ENCODE peak calls at places on chromosomes 13 and 19, in seven cellular contexts. U, V, E, O, F, D and P are unnamed samples.

GRCh38 chr19:50794778-50795664 is 4.8 kb downstream of the ACP4 start:
- DNase-seq in D (peak; percentile 67), E (no peak), V (no peak), O (no peak), U (peak; percentile 59), F (no peak), P (no peak)

GRCh38 chr13:45749026-45749759 is 47.1 kb downstream of the CBY2 start:
- DNase-seq in O (no peak), D (no peak), V (no peak), U (no peak), F (no peak), E (no peak), P (no peak)

GRCh38 chr13:31968473-31968872 is 63.1 kb upstream of the FRY start:
- DNase-seq in U (no peak), F (no peak), D (no peak), O (no peak), E (no peak), V (no peak), P (no peak)

GRCh38 chr19:34096020-34096915 is 76.0 kb upstream of the LSM14A start:
- DNase-seq in E (no peak), U (peak; percentile 44), O (no peak), F (no peak), V (no peak), D (peak; percentile 79), P (no peak)

GRCh38 chr13:48873598-48873997 is 102.1 kb upstream of the FNDC3A start:
- DNase-seq in O (no peak), V (no peak), F (no peak), E (no peak), D (peak; percentile 4), U (no peak), P (no peak)

GRCh38 chr13:67650471-67650870 is 420.3 kb upstream of the PCDH9 start:
- DNase-seq in D (no peak), F (no peak), V (no peak), E (no peak), O (no peak), U (no peak), P (no peak)

GRCh38 chr19:5954293-5954692 is 23.6 kb downstream of the RANBP3 start:
- DNase-seq in E (no peak), F (no peak), V (no peak), U (no peak), D (no peak), O (no peak), P (no peak)

GRCh38 chr13:25525884-25526283 is 154.1 kb downstream of the ATP8A2 start:
- DNase-seq in O (no peak), U (no peak), E (no peak), V (no peak), F (no peak), D (no peak), P (no peak)

GRCh38 chr13:43664700-43665191 is 122.0 kb downstream of the ENOX1 start:
- DNase-seq in V (no peak), O (peak; percentile 41), F (no peak), E (no peak), U (no peak), D (peak; percentile 4), P (no peak)

GRCh38 chr13:40780822-40781401 is 8.5 kb upstream of the SLC25A15 start:
- DNase-seq in O (no peak), E (no peak), U (peak; percentile 20), D (peak; percentile 33), V (no peak), F (no peak), P (no peak)

GRCh38 chr13:94704347-94705080 is 7.8 kb downstream of the SOX21 start:
- DNase-seq in V (no peak), O (no peak), E (no peak), D (no peak), F (no peak), U (no peak), P (no peak)

GRCh38 chr19:39246951-39247669 is 1.5 kb downstream of the IFNL4 start:
- DNase-seq in U (peak; percentile 45), V (no peak), O (no peak), F (no peak), E (peak; percentile 75), D (no peak), P (no peak)

GRCh38 chr19:17648097-17648660 is 40.0 kb downstream of the UNC13A start:
- DNase-seq in U (peak; percentile 97), D (no peak), E (peak; percentile 59), V (no peak), F (no peak), O (no peak), P (no peak)

GRCh38 chr13:30572859-30573275 is 44.9 kb upstream of the USPL1 start:
- DNase-seq in V (no peak), U (no peak), O (no peak), F (no peak), D (peak; percentile 45), E (no peak), P (no peak)

GRCh38 chr13:99884913-99885312 is 86.7 kb downstream of the ZIC5 start:
- DNase-seq in V (no peak), U (no peak), D (no peak), E (no peak), O (no peak), F (no peak), P (no peak)

GRCh38 chr19:10420444-10421239 is at the start of gene PDE4A:
- DNase-seq in D (peak; percentile 68), V (no peak), U (peak; percentile 70), F (no peak), O (no peak), E (peak; percentile 89), P (no peak)

GRCh38 chr19:52635786-52636570 is 2.2 kb downstream of the ZNF83 start:
- DNase-seq in V (no peak), O (no peak), D (no peak), E (no peak), U (no peak), F (no peak), P (no peak)

GRCh38 chr19:24141612-24142011 is 54.6 kb downstream of the ZNF254 start:
- DNase-seq in D (no peak), E (no peak), U (no peak), O (no peak), V (no peak), F (no peak), P (no peak)

GRCh38 chr13:30124131-30124768 is 183.1 kb downstream of the KATNAL1 start:
- DNase-seq in E (no peak), O (no peak), F (no peak), V (no peak), U (no peak), D (no peak), P (no peak)

GRCh38 chr13:86870388-86870966 is 800.7 kb upstream of the SLITRK5 start:
- DNase-seq in E (no peak), F (no peak), D (peak; percentile 1), O (no peak), V (no peak), U (no peak), P (no peak)

GRCh38 chr19:10604460-10604980 is 17.4 kb upstream of the AP1M2 start:
- DNase-seq in U (no peak), V (no peak), F (no peak), E (peak; percentile 88), D (no peak), O (no peak), P (no peak)

GRCh38 chr13:85497652-85498051 is 301.6 kb downstream of the SLITRK6 start:
- DNase-seq in U (no peak), D (peak; percentile 48), O (no peak), F (no peak), V (no peak), E (no peak), P (no peak)

GRCh38 chr19:45653634-45654033 is 14.4 kb upstream of the GIPR start:
- DNase-seq in O (no peak), U (no peak), V (no peak), F (no peak), D (no peak), E (no peak), P (no peak)

GRCh38 chr19:33446918-33447293 is 73.4 kb downstream of the CEBPG start:
- DNase-seq in O (no peak), F (peak; percentile 35), D (no peak), U (no peak), V (no peak), E (peak; percentile 45), P (no peak)

GRCh38 chr19:55702131-55702627 is 27.2 kb downstream of the EPN1 start:
- DNase-seq in D (no peak), O (peak; percentile 19), F (peak; percentile 37), V (no peak), U (peak; percentile 67), E (peak; percentile 62), P (no peak)

GRCh38 chr19:42276821-42277220 is 7.8 kb downstream of the CIC start:
- DNase-seq in O (no peak), E (no peak), V (no peak), F (no peak), D (no peak), U (no peak), P (no peak)
- H3K4me1 ChIP-seq in O (peaks cover 11% of the 10 kb centered on the region), E (peaks cover 58% of the 10 kb centered on the region), V (peaks cover 91% of the 10 kb centered on the region), F (peaks cover 77% of the 10 kb centered on the region), D (peaks cover 32% of the 10 kb centered on the region), U (peaks cover 17% of the 10 kb centered on the region), P (peaks cover 64% of the 10 kb centered on the region)

DNA sequence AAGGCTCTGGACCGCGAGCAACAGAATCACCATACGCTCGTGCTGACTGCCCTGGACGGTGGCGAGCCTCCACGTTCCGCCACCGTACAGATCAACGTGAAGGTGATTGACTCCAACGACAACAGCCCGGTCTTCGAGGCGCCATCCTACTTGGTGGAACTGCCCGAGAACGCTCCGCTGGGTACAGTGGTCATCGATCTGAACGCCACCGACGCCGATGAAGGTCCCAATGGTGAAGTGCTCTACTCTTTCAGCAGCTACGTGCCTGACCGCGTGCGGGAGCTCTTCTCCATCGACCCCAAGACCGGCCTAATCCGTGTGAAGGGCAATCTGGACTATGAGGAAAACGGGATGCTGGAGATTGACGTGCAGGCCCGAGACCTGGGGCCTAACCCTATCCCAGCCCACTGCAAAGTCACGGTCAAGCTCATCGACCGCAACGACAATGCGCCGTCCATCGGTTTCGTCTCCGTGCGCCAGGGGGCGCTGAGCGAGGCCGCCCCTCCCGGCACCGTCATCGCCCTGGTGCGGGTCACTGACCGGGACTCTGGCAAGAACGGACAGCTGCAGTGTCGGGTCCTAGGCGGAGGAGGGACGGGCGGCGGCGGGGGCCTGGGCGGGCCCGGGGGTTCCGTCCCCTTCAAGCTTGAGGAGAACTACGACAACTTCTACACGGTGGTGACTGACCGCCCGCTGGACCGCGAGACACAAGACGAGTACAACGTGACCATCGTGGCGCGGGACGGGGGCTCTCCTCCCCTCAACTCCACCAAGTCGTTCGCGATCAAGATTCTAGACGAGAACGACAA is 1.8 kb downstream of the PCDH17 start:
- DNase-seq in F (peak; percentile 56), O (peak; percentile 10), D (no peak), V (peak; percentile 91), U (no peak), E (peak; percentile 79), P (no peak)
- TF ChIP-seq CTCF in F (no peak), O (no peak), D (no peak), V (peak; percentile 42), U (no peak), E (peak; percentile 49), P (peak; percentile 31)

GRCh38 chr19:15402411-15403150 is 16.2 kb downstream of the AKAP8L start:
- DNase-seq in O (no peak), V (no peak), D (no peak), E (no peak), U (no peak), F (no peak), P (no peak)
- TF ChIP-seq POLR2A in O (no peak), V (no peak), D (no peak), E (no peak), U (no peak), F (no peak), P (no peak)

DNA sequence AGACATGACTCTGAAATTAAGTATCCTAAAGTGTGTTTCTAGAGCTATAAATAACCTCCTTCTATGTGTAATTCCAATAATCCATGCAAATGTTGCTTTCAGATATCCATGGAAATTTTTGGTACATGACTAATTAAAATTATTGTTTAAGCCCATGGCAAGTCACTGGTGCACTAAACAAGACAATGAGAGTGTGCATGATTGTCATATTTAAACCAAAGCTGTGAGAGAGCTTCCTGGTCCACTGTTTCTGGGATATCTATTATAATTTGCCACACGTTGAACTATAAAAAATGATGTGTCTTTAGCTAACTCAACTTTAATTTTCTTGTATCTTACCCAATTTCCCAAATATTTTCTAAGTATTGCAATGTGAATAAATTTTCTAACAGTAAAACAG is 55.6 kb upstream of the NBEA start:
- DNase-seq in U (no peak), V (no peak), F (no peak), E (no peak), D (no peak), O (no peak), P (no peak)
- H3K4me1 ChIP-seq in U (no peaks in the 10 kb centered on the region), V (peaks cover 7% of the 10 kb centered on the region), F (no peaks in the 10 kb centered on the region), E (no peaks in the 10 kb centered on the region), D (peaks cover 11% of the 10 kb centered on the region), O (peaks cover 2% of the 10 kb centered on the region), P (peaks cover 7% of the 10 kb centered on the region)